ENCODE peak calls at places on chromosomes 16 and 17, in seven cellular contexts. O, C, B, H, I, R and Z are unnamed samples.

GRCh38 chr16:705748-706188 is at the start of gene FBXL16:
- DNase-seq in R (no peak), I (no peak), H (peak), O (no peak), B (no peak), C (no peak), Z (no peak)

GRCh38 chr16:15742716-15743115 is 92.7 kb downstream of the NDE1 start:
- DNase-seq in B (no peak), O (no peak), I (no peak), R (no peak), C (no peak), H (no peak), Z (no peak)

GRCh38 chr16:728131-728889 is 1.4 kb downstream of the HAGHL start:
- DNase-seq in R (peak), H (peak), I (peak), B (peak), O (no peak), C (peak), Z (peak)

GRCh38 chr17:63082952-63083351 is 116.9 kb downstream of the TANC2 start:
- DNase-seq in I (no peak), C (peak), B (no peak), O (no peak), R (no peak), H (no peak), Z (no peak)

GRCh38 chr16:58843675-58844074 is 109.6 kb upstream of the GOT2 start:
- DNase-seq in B (no peak), R (no peak), C (peak), I (peak), O (no peak), H (no peak), Z (no peak)

GRCh38 chr17:10612957-10613744 is 44.0 kb downstream of the MYH3 start:
- DNase-seq in C (peak), R (no peak), O (no peak), I (no peak), B (no peak), H (no peak), Z (no peak)

GRCh38 chr16:10309271-10309932 is 76.5 kb upstream of the ATF7IP2 start:
- DNase-seq in O (no peak), H (no peak), B (no peak), I (no peak), C (no peak), R (no peak), Z (no peak)

GRCh38 chr17:40018211-40019121 is 3.2 kb downstream of the CSF3 start:
- DNase-seq in O (peak), I (peak), B (peak), C (no peak), R (peak), H (peak), Z (no peak)

GRCh38 chr17:77379065-77379428 is 238.3 kb downstream of the SEC14L1 start:
- DNase-seq in O (peak), H (no peak), C (no peak), I (no peak), B (no peak), R (no peak), Z (no peak)

GRCh38 chr17:32876414-32877163 is at the start of gene MYO1D:
- DNase-seq in I (peak), B (peak), O (peak), C (no peak), R (peak), H (peak), Z (peak)

GRCh38 chr17:53924530-53925455 is 102.1 kb downstream of the KIF2B start:
- DNase-seq in H (no peak), I (peak), R (no peak), C (no peak), B (no peak), O (no peak), Z (no peak)

GRCh38 chr17:79545251-79546005 is 65.4 kb downstream of the RBFOX3 start:
- DNase-seq in R (no peak), I (no peak), B (no peak), O (no peak), C (no peak), H (no peak), Z (no peak)

GRCh38 chr16:49527621-49528020 is 154.0 kb downstream of the C16orf78 start:
- DNase-seq in I (no peak), C (no peak), B (no peak), O (no peak), R (no peak), H (no peak), Z (no peak)

GRCh38 chr17:82876149-82876548 is 36.3 kb upstream of the ZNF750 start:
- DNase-seq in H (no peak), C (no peak), O (no peak), B (no peak), I (peak), R (no peak), Z (no peak)

DNA sequence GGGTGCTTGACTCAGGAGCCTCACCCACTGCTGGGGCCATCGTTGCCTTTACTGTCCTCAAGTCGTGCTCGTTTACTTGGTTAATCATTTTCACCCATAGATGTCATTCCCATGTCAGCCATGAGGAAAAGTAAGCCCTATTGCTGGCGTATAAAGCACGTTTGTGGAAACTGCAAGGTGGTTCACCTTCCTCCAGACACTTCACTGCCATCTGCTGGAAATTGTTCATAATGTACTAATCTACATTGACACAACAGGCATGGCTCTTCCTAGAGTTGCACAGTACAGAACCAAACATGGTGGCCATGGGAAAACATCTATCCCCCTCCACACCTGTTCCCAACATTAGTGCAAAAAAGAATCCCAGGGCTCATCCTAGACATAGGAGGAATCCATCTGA is 116.6 kb downstream of the ZNF18 start:
- DNase-seq in H (no peak), O (no peak), C (no peak), I (peak), B (no peak), R (no peak), Z (no peak)
- TF ChIP-seq CTCF in H (peak), O (no peak), C (peak), I (peak), B (no peak), R (peak), Z (no peak)

DNA sequence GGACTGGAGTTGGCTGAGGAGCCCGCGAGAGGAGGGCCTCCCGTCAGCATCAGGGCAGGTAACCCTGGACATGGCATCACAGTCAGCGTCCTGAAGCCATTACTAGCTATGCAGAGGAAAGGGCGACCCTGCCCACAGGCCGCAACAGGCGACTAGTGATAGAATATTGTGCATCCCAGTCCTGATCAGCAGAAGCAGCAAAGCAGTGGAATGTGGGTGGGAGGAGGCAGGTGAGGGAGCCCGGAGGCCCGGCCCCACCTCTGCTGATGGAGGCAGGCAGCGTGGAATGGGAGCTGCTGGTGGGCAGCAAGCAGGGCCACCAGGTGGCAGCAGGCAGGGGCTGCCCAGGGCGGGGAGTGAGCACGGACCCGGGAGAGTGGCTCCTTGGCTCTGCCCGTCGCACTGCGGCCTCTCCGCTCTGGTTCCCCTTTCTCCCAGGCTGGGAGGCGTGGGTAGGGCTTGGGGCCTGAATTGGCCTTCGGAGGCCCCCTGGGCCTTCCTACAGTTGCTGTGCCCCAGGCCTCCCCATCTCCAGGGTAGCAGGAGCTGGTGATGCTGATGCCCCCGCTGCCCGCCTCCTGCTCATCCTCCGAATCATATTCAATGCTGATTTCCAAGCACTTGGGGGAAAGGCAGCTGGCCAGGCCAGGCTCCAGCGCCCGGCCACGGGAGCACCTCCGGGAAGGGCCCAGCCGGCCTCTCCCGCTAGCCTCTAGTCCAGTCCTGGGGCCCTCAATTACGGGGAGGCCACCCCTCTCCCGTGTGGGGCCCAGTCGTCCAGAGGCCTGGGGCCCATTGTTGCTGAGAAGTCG is 20.2 kb downstream of the TSPOAP1 start:
- DNase-seq in C (no peak), R (peak), H (peak), O (no peak), B (peak), I (no peak), Z (peak)
- TF ChIP-seq CTCF in C (peak), R (peak), H (peak), O (no peak), B (no peak), I (peak), Z (peak)

DNA sequence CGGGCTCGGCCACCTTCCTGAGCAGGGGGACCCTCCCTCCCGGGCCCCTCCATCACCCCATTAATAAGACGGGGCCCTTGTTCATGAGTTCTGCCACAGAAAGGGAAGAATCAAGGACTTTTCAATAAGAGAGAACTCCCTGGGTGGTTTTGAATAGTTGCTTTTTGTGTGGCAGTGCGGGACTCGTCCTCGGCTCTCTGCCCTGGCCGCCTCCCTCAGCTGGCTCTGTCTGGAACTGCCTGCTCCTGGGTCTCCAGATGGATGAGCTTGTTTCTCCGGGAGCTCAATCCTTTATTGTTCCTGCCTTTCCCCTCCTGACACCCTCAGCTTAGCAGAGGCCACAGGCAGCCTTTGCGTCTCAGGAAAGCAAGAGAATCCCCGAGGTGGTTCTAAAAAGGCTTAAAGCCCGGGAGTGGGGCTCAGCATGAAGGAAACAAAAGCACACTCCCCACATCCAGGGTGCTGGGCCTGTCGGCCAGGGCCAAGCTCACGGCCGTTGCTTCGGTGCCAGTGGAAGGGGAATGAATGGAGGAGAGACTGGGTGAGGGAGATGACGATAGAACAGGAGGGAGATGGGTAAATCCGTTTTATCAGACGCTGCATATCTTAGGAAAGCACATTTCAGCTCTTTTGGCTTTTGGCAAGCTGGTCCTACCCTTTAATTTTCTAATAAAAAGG is 60.2 kb downstream of the RAI1 start:
- DNase-seq in B (peak), C (peak), R (peak), H (peak), O (peak), I (peak), Z (no peak)
- TF ChIP-seq CTCF in B (no peak), C (no peak), R (peak), H (peak), O (no peak), I (no peak), Z (no peak)

DNA sequence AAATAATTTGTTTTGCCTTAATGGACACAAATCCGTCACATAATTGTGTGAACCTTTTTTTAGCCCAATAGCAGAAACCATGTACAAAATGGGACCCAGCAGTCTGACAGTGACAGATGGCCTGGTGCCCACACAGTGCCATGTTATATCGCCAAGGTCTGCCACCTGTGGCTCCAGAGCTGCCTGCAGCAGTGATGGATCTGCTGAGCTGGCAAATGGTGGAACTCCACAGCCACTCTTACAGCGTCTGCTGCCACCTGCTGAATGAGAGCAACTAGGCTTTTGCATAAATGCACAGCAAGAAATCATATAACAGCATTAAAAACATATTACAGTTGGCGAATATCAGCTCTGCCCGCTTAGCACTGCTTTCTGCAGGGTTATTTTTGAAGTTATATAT is 59.4 kb downstream of the NUP93 start:
- DNase-seq in B (no peak), C (peak), H (no peak), I (peak), R (no peak), O (peak), Z (peak)
- TF ChIP-seq CTCF in B (no peak), C (peak), H (peak), I (peak), R (peak), O (no peak), Z (no peak)

GRCh38 chr17:45900723-45901415 is 6.5 kb downstream of the MAPT start:
- DNase-seq in B (no peak), C (no peak), R (no peak), I (no peak), O (no peak), H (no peak), Z (no peak)
- TF ChIP-seq CTCF in B (no peak), C (no peak), R (no peak), I (no peak), O (no peak), H (no peak), Z (no peak)

GRCh38 chr16:77896357-77896972 is 108.1 kb downstream of the VAT1L start:
- DNase-seq in O (no peak), I (no peak), R (no peak), H (no peak), C (no peak), B (no peak), Z (no peak)

GRCh38 chr16:77890075-77890474 is 101.7 kb downstream of the VAT1L start:
- DNase-seq in R (no peak), C (no peak), B (no peak), O (no peak), I (no peak), H (no peak), Z (no peak)

GRCh38 chr16:77897831-77898540 is 109.6 kb downstream of the VAT1L start:
- DNase-seq in C (no peak), B (no peak), H (no peak), O (no peak), I (no peak), R (no peak), Z (no peak)

GRCh38 chr16:77897038-77897437 is 108.7 kb downstream of the VAT1L start:
- DNase-seq in B (no peak), R (no peak), O (no peak), I (peak), C (no peak), H (no peak), Z (no peak)

DNA sequence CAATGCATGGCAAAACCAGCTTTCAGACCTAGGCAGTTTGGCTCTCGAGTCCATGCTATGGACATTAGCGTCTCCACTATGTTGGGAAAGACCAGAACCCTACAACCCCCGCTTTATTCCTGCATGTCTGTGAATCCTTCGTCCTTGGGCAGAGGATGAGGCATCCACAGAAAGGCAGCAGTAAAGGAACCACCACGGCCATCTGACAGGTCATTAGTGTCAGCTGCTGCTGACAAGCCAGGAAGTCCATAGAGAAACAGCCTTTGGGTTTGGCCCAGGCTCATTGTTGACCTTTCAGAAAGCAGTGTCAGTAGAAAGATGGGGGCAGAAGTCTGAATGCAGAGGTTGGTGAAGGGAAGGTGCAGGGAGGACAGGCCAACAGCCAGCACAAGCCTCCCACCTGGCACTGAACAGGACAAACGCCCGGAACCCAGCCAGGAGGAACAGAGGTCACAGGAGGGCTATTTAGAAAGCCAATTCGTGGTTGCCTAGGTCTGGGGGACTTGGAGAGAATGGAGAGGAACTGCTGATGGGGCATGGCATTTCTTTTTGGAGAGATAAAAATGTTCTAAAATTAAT is 105.8 kb downstream of the VAT1L start:
- DNase-seq in R (no peak), I (no peak), O (no peak), C (no peak), B (no peak), H (no peak), Z (no peak)
- TF ChIP-seq CTCF in R (no peak), I (no peak), O (no peak), C (no peak), B (no peak), H (peak), Z (no peak)